ENCODE peak calls at places on chromosomes 5 and 9, in nine cellular contexts. One of them, this sample, is unnamed.

GRCh38 chr9:134331186-134332025 is 5.2 kb downstream of the RXRA start:
- DNase-seq in MM.1S: no peak
- DNase-seq in cardiac muscle cell: no peak
- DNase-seq in thyroid gland: peak
- DNase-seq in body of pancreas: no peak
- DNase-seq in CD4-positive, CD25-positive, alpha-beta regulatory T cell: no peak
- DNase-seq in astrocyte of the cerebellum: no peak
- DNase-seq in colonic mucosa: no peak
- DNase-seq in upper lobe of left lung: peak
- DNase-seq in this sample: no peak

GRCh38 chr5:158484246-158484645 is 615.5 kb downstream of the EBF1 start:
- DNase-seq in MM.1S: no peak
- DNase-seq in cardiac muscle cell: no peak
- DNase-seq in thyroid gland: no peak
- DNase-seq in body of pancreas: no peak
- DNase-seq in CD4-positive, CD25-positive, alpha-beta regulatory T cell: no peak
- DNase-seq in astrocyte of the cerebellum: peak
- DNase-seq in colonic mucosa: no peak
- DNase-seq in upper lobe of left lung: no peak
- DNase-seq in this sample: no peak

GRCh38 chr9:22040760-22041159 is 31.7 kb upstream of the CDKN2B start:
- DNase-seq in MM.1S: no peak
- DNase-seq in cardiac muscle cell: peak
- DNase-seq in thyroid gland: no peak
- DNase-seq in body of pancreas: no peak
- DNase-seq in CD4-positive, CD25-positive, alpha-beta regulatory T cell: peak
- DNase-seq in astrocyte of the cerebellum: no peak
- DNase-seq in colonic mucosa: no peak
- DNase-seq in upper lobe of left lung: no peak
- DNase-seq in this sample: no peak

GRCh38 chr5:139147743-139148079 is 50.5 kb downstream of the SIL1 start:
- DNase-seq in MM.1S: no peak
- DNase-seq in cardiac muscle cell: peak
- DNase-seq in thyroid gland: peak
- DNase-seq in body of pancreas: peak
- DNase-seq in CD4-positive, CD25-positive, alpha-beta regulatory T cell: no peak
- DNase-seq in astrocyte of the cerebellum: peak
- DNase-seq in colonic mucosa: peak
- DNase-seq in upper lobe of left lung: peak
- DNase-seq in this sample: peak

GRCh38 chr5:178590141-178590923 is at the start of gene COL23A1:
- DNase-seq in MM.1S: no peak
- DNase-seq in cardiac muscle cell: peak
- DNase-seq in thyroid gland: peak
- DNase-seq in body of pancreas: peak
- DNase-seq in CD4-positive, CD25-positive, alpha-beta regulatory T cell: peak
- DNase-seq in astrocyte of the cerebellum: peak
- DNase-seq in colonic mucosa: peak
- DNase-seq in upper lobe of left lung: peak
- DNase-seq in this sample: peak

GRCh38 chr5:33734541-33734940 is 157.2 kb downstream of the ADAMTS12 start:
- DNase-seq in MM.1S: no peak
- DNase-seq in cardiac muscle cell: peak
- DNase-seq in thyroid gland: no peak
- DNase-seq in body of pancreas: no peak
- DNase-seq in CD4-positive, CD25-positive, alpha-beta regulatory T cell: no peak
- DNase-seq in astrocyte of the cerebellum: no peak
- DNase-seq in colonic mucosa: no peak
- DNase-seq in upper lobe of left lung: no peak
- DNase-seq in this sample: no peak

GRCh38 chr9:5947912-5948311 is 57.2 kb downstream of the MLANA start:
- DNase-seq in MM.1S: peak
- DNase-seq in cardiac muscle cell: peak
- DNase-seq in thyroid gland: no peak
- DNase-seq in body of pancreas: no peak
- DNase-seq in CD4-positive, CD25-positive, alpha-beta regulatory T cell: no peak
- DNase-seq in astrocyte of the cerebellum: no peak
- DNase-seq in colonic mucosa: no peak
- DNase-seq in upper lobe of left lung: no peak
- DNase-seq in this sample: no peak

GRCh38 chr5:59583810-59584562 is 309.5 kb downstream of the PDE4D start:
- DNase-seq in MM.1S: no peak
- DNase-seq in cardiac muscle cell: no peak
- DNase-seq in thyroid gland: no peak
- DNase-seq in body of pancreas: no peak
- DNase-seq in CD4-positive, CD25-positive, alpha-beta regulatory T cell: no peak
- DNase-seq in astrocyte of the cerebellum: no peak
- DNase-seq in colonic mucosa: peak
- DNase-seq in upper lobe of left lung: no peak
- DNase-seq in this sample: no peak

GRCh38 chr5:156037151-156037909 is 289.6 kb upstream of the SGCD start:
- DNase-seq in MM.1S: no peak
- DNase-seq in cardiac muscle cell: no peak
- DNase-seq in thyroid gland: no peak
- DNase-seq in body of pancreas: no peak
- DNase-seq in CD4-positive, CD25-positive, alpha-beta regulatory T cell: no peak
- DNase-seq in astrocyte of the cerebellum: no peak
- DNase-seq in colonic mucosa: no peak
- DNase-seq in upper lobe of left lung: no peak
- DNase-seq in this sample: no peak

GRCh38 chr9:132721661-132722060 is 51.4 kb downstream of the GTF3C4 start:
- DNase-seq in MM.1S: no peak
- DNase-seq in cardiac muscle cell: no peak
- DNase-seq in thyroid gland: no peak
- DNase-seq in body of pancreas: no peak
- DNase-seq in CD4-positive, CD25-positive, alpha-beta regulatory T cell: no peak
- DNase-seq in astrocyte of the cerebellum: no peak
- DNase-seq in colonic mucosa: no peak
- DNase-seq in upper lobe of left lung: peak
- DNase-seq in this sample: no peak

GRCh38 chr5:69007086-69007672 is 86.6 kb upstream of the SLC30A5 start:
- DNase-seq in MM.1S: no peak
- DNase-seq in cardiac muscle cell: no peak
- DNase-seq in thyroid gland: no peak
- DNase-seq in body of pancreas: no peak
- DNase-seq in CD4-positive, CD25-positive, alpha-beta regulatory T cell: no peak
- DNase-seq in astrocyte of the cerebellum: no peak
- DNase-seq in colonic mucosa: no peak
- DNase-seq in upper lobe of left lung: no peak
- DNase-seq in this sample: no peak

GRCh38 chr9:77707696-77708095 is 59.6 kb upstream of the GNA14 start:
- DNase-seq in MM.1S: no peak
- DNase-seq in cardiac muscle cell: peak
- DNase-seq in thyroid gland: peak
- DNase-seq in body of pancreas: peak
- DNase-seq in CD4-positive, CD25-positive, alpha-beta regulatory T cell: no peak
- DNase-seq in astrocyte of the cerebellum: peak
- DNase-seq in colonic mucosa: no peak
- DNase-seq in upper lobe of left lung: no peak
- DNase-seq in this sample: peak

GRCh38 chr5:38556115-38556598 is 289 bp downstream of the LIFR start:
- DNase-seq in MM.1S: no peak
- DNase-seq in cardiac muscle cell: no peak
- DNase-seq in thyroid gland: peak
- DNase-seq in body of pancreas: no peak
- DNase-seq in CD4-positive, CD25-positive, alpha-beta regulatory T cell: no peak
- DNase-seq in astrocyte of the cerebellum: no peak
- DNase-seq in colonic mucosa: no peak
- DNase-seq in upper lobe of left lung: no peak
- DNase-seq in this sample: no peak

GRCh38 chr5:73120222-73121108 is at the start of gene TMEM171:
- DNase-seq in MM.1S: no peak
- DNase-seq in cardiac muscle cell: peak
- DNase-seq in thyroid gland: peak
- DNase-seq in body of pancreas: peak
- DNase-seq in CD4-positive, CD25-positive, alpha-beta regulatory T cell: no peak
- DNase-seq in astrocyte of the cerebellum: no peak
- DNase-seq in colonic mucosa: peak
- DNase-seq in upper lobe of left lung: peak
- DNase-seq in this sample: peak

GRCh38 chr5:78221964-78222451 is 72.5 kb downstream of the AP3B1 start:
- DNase-seq in MM.1S: peak
- DNase-seq in cardiac muscle cell: peak
- DNase-seq in thyroid gland: no peak
- DNase-seq in body of pancreas: no peak
- DNase-seq in CD4-positive, CD25-positive, alpha-beta regulatory T cell: peak
- DNase-seq in astrocyte of the cerebellum: no peak
- DNase-seq in colonic mucosa: no peak
- DNase-seq in upper lobe of left lung: no peak
- DNase-seq in this sample: no peak

GRCh38 chr5:139640432-139641115 is 7.6 kb upstream of the CXXC5 start:
- DNase-seq in MM.1S: no peak
- DNase-seq in cardiac muscle cell: no peak
- DNase-seq in thyroid gland: no peak
- DNase-seq in body of pancreas: no peak
- DNase-seq in CD4-positive, CD25-positive, alpha-beta regulatory T cell: no peak
- DNase-seq in astrocyte of the cerebellum: no peak
- DNase-seq in colonic mucosa: peak
- DNase-seq in upper lobe of left lung: no peak
- DNase-seq in this sample: no peak

GRCh38 chr5:139761501-139761900 is 34.1 kb upstream of the PSD2 start:
- DNase-seq in MM.1S: no peak
- DNase-seq in cardiac muscle cell: no peak
- DNase-seq in thyroid gland: no peak
- DNase-seq in body of pancreas: no peak
- DNase-seq in CD4-positive, CD25-positive, alpha-beta regulatory T cell: no peak
- DNase-seq in astrocyte of the cerebellum: no peak
- DNase-seq in colonic mucosa: no peak
- DNase-seq in upper lobe of left lung: no peak
- DNase-seq in this sample: no peak

GRCh38 chr9:89362647-89363310 is 44.5 kb downstream of the SECISBP2 start:
- DNase-seq in MM.1S: no peak
- DNase-seq in cardiac muscle cell: no peak
- DNase-seq in thyroid gland: no peak
- DNase-seq in body of pancreas: no peak
- DNase-seq in CD4-positive, CD25-positive, alpha-beta regulatory T cell: no peak
- DNase-seq in astrocyte of the cerebellum: no peak
- DNase-seq in colonic mucosa: no peak
- DNase-seq in upper lobe of left lung: no peak
- DNase-seq in this sample: no peak

GRCh38 chr5:174724484-174725260 is at the start of gene MSX2:
- DNase-seq in MM.1S: no peak
- DNase-seq in cardiac muscle cell: peak
- DNase-seq in thyroid gland: peak
- DNase-seq in body of pancreas: peak
- DNase-seq in CD4-positive, CD25-positive, alpha-beta regulatory T cell: peak
- DNase-seq in astrocyte of the cerebellum: peak
- DNase-seq in colonic mucosa: peak
- DNase-seq in upper lobe of left lung: peak
- DNase-seq in this sample: peak

GRCh38 chr5:176533390-176533789 is 3.8 kb downstream of the RNF44 start:
- DNase-seq in MM.1S: no peak
- DNase-seq in cardiac muscle cell: no peak
- DNase-seq in thyroid gland: no peak
- DNase-seq in body of pancreas: peak
- DNase-seq in CD4-positive, CD25-positive, alpha-beta regulatory T cell: peak
- DNase-seq in astrocyte of the cerebellum: no peak
- DNase-seq in colonic mucosa: no peak
- DNase-seq in upper lobe of left lung: no peak
- DNase-seq in this sample: no peak
- H3K4me3 ChIP-seq in MM.1S: no peak
- H3K4me3 ChIP-seq in cardiac muscle cell: no peak
- H3K4me3 ChIP-seq in thyroid gland: no peak
- H3K4me3 ChIP-seq in body of pancreas: no peak
- H3K4me3 ChIP-seq in CD4-positive, CD25-positive, alpha-beta regulatory T cell: peak
- H3K4me3 ChIP-seq in astrocyte of the cerebellum: no peak
- H3K4me3 ChIP-seq in colonic mucosa: peak
- H3K4me3 ChIP-seq in upper lobe of left lung: no peak
- H3K4me3 ChIP-seq in this sample: no peak

GRCh38 chr9:127944586-127945218 is 7.0 kb upstream of the DPM2 start:
- DNase-seq in MM.1S: no peak
- DNase-seq in cardiac muscle cell: no peak
- DNase-seq in thyroid gland: no peak
- DNase-seq in body of pancreas: no peak
- DNase-seq in CD4-positive, CD25-positive, alpha-beta regulatory T cell: no peak
- DNase-seq in astrocyte of the cerebellum: no peak
- DNase-seq in colonic mucosa: no peak
- DNase-seq in upper lobe of left lung: peak
- DNase-seq in this sample: no peak

GRCh38 chr9:127943746-127944145 is 6.1 kb upstream of the DPM2 start:
- DNase-seq in MM.1S: peak
- DNase-seq in cardiac muscle cell: peak
- DNase-seq in thyroid gland: peak
- DNase-seq in body of pancreas: peak
- DNase-seq in CD4-positive, CD25-positive, alpha-beta regulatory T cell: peak
- DNase-seq in astrocyte of the cerebellum: no peak
- DNase-seq in colonic mucosa: peak
- DNase-seq in upper lobe of left lung: peak
- DNase-seq in this sample: peak

GRCh38 chr9:127945942-127946341 is 8.3 kb upstream of the DPM2 start:
- DNase-seq in MM.1S: no peak
- DNase-seq in cardiac muscle cell: no peak
- DNase-seq in thyroid gland: no peak
- DNase-seq in body of pancreas: no peak
- DNase-seq in CD4-positive, CD25-positive, alpha-beta regulatory T cell: no peak
- DNase-seq in astrocyte of the cerebellum: no peak
- DNase-seq in colonic mucosa: no peak
- DNase-seq in upper lobe of left lung: no peak
- DNase-seq in this sample: no peak

GRCh38 chr9:127946728-127947127 is 9.1 kb upstream of the DPM2 start:
- DNase-seq in MM.1S: no peak
- DNase-seq in cardiac muscle cell: no peak
- DNase-seq in thyroid gland: no peak
- DNase-seq in body of pancreas: no peak
- DNase-seq in CD4-positive, CD25-positive, alpha-beta regulatory T cell: no peak
- DNase-seq in astrocyte of the cerebellum: no peak
- DNase-seq in colonic mucosa: no peak
- DNase-seq in upper lobe of left lung: no peak
- DNase-seq in this sample: no peak

GRCh38 chr9:127945338-127945737 is 7.7 kb upstream of the DPM2 start:
- DNase-seq in MM.1S: no peak
- DNase-seq in cardiac muscle cell: no peak
- DNase-seq in thyroid gland: no peak
- DNase-seq in body of pancreas: no peak
- DNase-seq in CD4-positive, CD25-positive, alpha-beta regulatory T cell: no peak
- DNase-seq in astrocyte of the cerebellum: no peak
- DNase-seq in colonic mucosa: no peak
- DNase-seq in upper lobe of left lung: peak
- DNase-seq in this sample: no peak
- H3K4me3 ChIP-seq in MM.1S: no peak
- H3K4me3 ChIP-seq in cardiac muscle cell: no peak
- H3K4me3 ChIP-seq in thyroid gland: no peak
- H3K4me3 ChIP-seq in body of pancreas: no peak
- H3K4me3 ChIP-seq in CD4-positive, CD25-positive, alpha-beta regulatory T cell: no peak
- H3K4me3 ChIP-seq in astrocyte of the cerebellum: no peak
- H3K4me3 ChIP-seq in colonic mucosa: no peak
- H3K4me3 ChIP-seq in upper lobe of left lung: no peak
- H3K4me3 ChIP-seq in this sample: no peak

GRCh38 chr9:95679874-95680273 is 163.1 kb upstream of the PTCH1 start:
- DNase-seq in MM.1S: no peak
- DNase-seq in cardiac muscle cell: no peak
- DNase-seq in thyroid gland: no peak
- DNase-seq in body of pancreas: no peak
- DNase-seq in CD4-positive, CD25-positive, alpha-beta regulatory T cell: no peak
- DNase-seq in astrocyte of the cerebellum: no peak
- DNase-seq in colonic mucosa: no peak
- DNase-seq in upper lobe of left lung: no peak
- DNase-seq in this sample: no peak
- H3K4me3 ChIP-seq in MM.1S: no peak
- H3K4me3 ChIP-seq in cardiac muscle cell: no peak
- H3K4me3 ChIP-seq in thyroid gland: no peak
- H3K4me3 ChIP-seq in body of pancreas: no peak
- H3K4me3 ChIP-seq in CD4-positive, CD25-positive, alpha-beta regulatory T cell: no peak
- H3K4me3 ChIP-seq in astrocyte of the cerebellum: no peak
- H3K4me3 ChIP-seq in colonic mucosa: no peak
- H3K4me3 ChIP-seq in upper lobe of left lung: no peak
- H3K4me3 ChIP-seq in this sample: no peak

GRCh38 chr9:120942186-120943001 is 15.8 kb upstream of the TRAF1 start:
- DNase-seq in MM.1S: no peak
- DNase-seq in cardiac muscle cell: no peak
- DNase-seq in thyroid gland: peak
- DNase-seq in body of pancreas: peak
- DNase-seq in CD4-positive, CD25-positive, alpha-beta regulatory T cell: no peak
- DNase-seq in astrocyte of the cerebellum: no peak
- DNase-seq in colonic mucosa: no peak
- DNase-seq in upper lobe of left lung: no peak
- DNase-seq in this sample: peak
- H3K4me3 ChIP-seq in MM.1S: no peak
- H3K4me3 ChIP-seq in cardiac muscle cell: no peak
- H3K4me3 ChIP-seq in thyroid gland: no peak
- H3K4me3 ChIP-seq in body of pancreas: no peak
- H3K4me3 ChIP-seq in CD4-positive, CD25-positive, alpha-beta regulatory T cell: no peak
- H3K4me3 ChIP-seq in astrocyte of the cerebellum: no peak
- H3K4me3 ChIP-seq in colonic mucosa: no peak
- H3K4me3 ChIP-seq in upper lobe of left lung: no peak
- H3K4me3 ChIP-seq in this sample: no peak